ENCODE peak calls at places on chromosomes 5 and 9, in four cellular contexts. E is fibroblast of lung; I is CD8-positive, alpha-beta T cell; J is body of pancreas. L is an unnamed sample. For H3K36me3, the result is how much of the 10 kb centered on the place peaks cover.

GRCh38 chr5:98106116-98107088 is 667.1 kb upstream of the RGMB start:
- DNase-seq in I (no peak), E (peak), J (no peak), L (no peak)

GRCh38 chr9:22742401-22742800 is 295.8 kb downstream of the DMRTA1 start:
- DNase-seq in J (no peak), I (no peak), E (no peak), L (no peak)

GRCh38 chr5:161094411-161094810 is 242.4 kb upstream of the ATP10B start:
- DNase-seq in J (no peak), I (no peak), E (peak), L (no peak)

GRCh38 chr9:126117631-126118030 is 209.0 kb upstream of the MVB12B start:
- DNase-seq in I (no peak), E (no peak), J (no peak), L (no peak)

GRCh38 chr5:73648490-73648889 is 22.5 kb downstream of the ARHGEF28 start:
- DNase-seq in J (no peak), E (no peak), I (no peak), L (no peak)

GRCh38 chr9:30484690-30485089 is 1899.8 kb upstream of the ACO1 start:
- DNase-seq in E (no peak), J (no peak), I (no peak), L (no peak)

GRCh38 chr5:148027505-148027904 is 36.3 kb upstream of the SPINK5 start:
- DNase-seq in I (no peak), J (no peak), E (no peak), L (no peak)

GRCh38 chr5:149474198-149474597 is 77.0 kb downstream of the CSNK1A1 start:
- DNase-seq in E (no peak), I (no peak), J (peak), L (no peak)

GRCh38 chr9:123191660-123192059 is 76.7 kb downstream of the STRBP start:
- DNase-seq in J (no peak), I (no peak), E (no peak), L (no peak)

GRCh38 chr9:135914921-135915320 is 7.6 kb upstream of the CAMSAP1 start:
- DNase-seq in E (peak), I (no peak), J (no peak), L (no peak)
- TF ChIP-seq CTCF in E (no peak), I (no peak), J (no peak), L (no peak)

GRCh38 chr5:17278931-17279330 is 61.5 kb downstream of the BASP1 start:
- DNase-seq in E (no peak), J (no peak), I (no peak), L (no peak)

GRCh38 chr5:17279487-17279886 is 62.1 kb downstream of the BASP1 start:
- DNase-seq in I (no peak), J (no peak), E (no peak), L (no peak)

GRCh38 chr5:17282283-17283120 is 65.1 kb downstream of the BASP1 start:
- DNase-seq in I (no peak), J (no peak), E (no peak), L (no peak)

GRCh38 chr5:17277907-17278306 is 60.5 kb downstream of the BASP1 start:
- DNase-seq in J (no peak), E (no peak), I (no peak), L (no peak)

DNA sequence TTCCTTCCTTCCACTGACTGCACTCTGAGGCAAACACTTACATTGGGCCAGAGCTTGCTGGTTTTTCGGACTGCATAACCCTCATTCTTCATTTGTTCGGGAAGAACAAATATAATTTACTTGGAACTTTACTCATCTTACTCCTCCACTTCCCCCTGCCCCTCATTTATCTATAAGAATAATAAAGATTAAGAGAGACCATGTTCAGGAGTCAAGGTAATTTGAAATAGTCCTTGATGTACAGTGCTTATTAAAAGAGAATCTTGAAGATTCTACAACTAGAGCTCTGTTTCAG is 65.6 kb downstream of the BASP1 start:
- DNase-seq in J (no peak), I (no peak), E (no peak), L (no peak)
- H3K4me3 ChIP-seq in J (no peak), I (no peak), E (no peak), L (no peak)

GRCh38 chr9:76150016-76150415 is 244.2 kb downstream of the RFK start:
- DNase-seq in E (no peak), J (no peak), I (no peak), L (no peak)

GRCh38 chr9:76153372-76153771 is 240.9 kb downstream of the RFK start:
- DNase-seq in E (no peak), J (no peak), I (no peak), L (no peak)

GRCh38 chr9:76153902-76154629 is 240.2 kb downstream of the RFK start:
- DNase-seq in I (no peak), J (no peak), E (no peak), L (no peak)

GRCh38 chr9:76155361-76155760 is 238.9 kb downstream of the RFK start:
- DNase-seq in E (no peak), I (no peak), J (no peak), L (no peak)

DNA sequence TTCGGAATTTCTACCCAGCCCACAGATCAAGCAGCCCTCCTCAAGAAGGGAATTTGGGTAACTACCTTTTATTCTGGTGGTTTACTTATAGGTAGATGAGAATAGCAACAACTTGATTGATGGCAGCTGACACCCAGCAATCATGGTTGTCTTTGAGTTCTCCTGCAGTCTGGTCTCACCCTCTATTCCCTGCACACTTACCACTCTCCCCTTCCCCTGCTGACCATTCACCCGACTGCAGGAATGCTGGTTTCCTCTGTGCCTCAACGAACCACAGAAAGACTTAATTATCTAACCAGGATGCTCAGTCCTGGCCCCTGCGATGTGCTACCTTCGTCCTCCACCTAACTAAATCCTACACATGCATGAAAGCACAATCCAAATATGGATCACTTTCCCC is 243.0 kb downstream of the RFK start:
- DNase-seq in I (no peak), J (no peak), E (no peak), L (no peak)
- H3K36me3 ChIP-seq in I (under half), J (under half), E (under half), L (under half)

DNA sequence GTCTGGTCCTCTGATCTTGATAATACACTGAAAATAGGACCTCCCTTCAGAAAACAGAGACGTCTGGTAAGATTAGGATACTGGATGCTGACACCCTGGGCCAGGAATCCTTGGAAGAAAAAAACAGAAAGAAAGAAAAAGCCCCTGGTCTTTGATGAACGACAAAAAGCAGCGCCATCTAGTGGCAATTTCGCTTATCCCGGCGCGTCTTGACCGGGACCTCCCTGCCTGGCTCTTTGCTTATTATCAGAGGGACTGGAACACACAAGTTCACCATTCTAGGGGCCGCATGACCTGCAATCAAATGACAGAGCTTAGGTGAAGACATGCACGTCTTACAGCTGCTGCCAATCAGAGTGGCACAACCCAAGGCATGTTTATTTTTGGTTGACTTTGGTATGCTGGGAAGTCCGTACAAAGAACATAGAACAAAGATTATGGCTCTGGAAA is 114.9 kb upstream of the NFIB start:
- DNase-seq in I (no peak), E (peak), J (peak), L (no peak)
- TF ChIP-seq CTCF in I (peak), E (peak), J (peak), L (peak)

DNA sequence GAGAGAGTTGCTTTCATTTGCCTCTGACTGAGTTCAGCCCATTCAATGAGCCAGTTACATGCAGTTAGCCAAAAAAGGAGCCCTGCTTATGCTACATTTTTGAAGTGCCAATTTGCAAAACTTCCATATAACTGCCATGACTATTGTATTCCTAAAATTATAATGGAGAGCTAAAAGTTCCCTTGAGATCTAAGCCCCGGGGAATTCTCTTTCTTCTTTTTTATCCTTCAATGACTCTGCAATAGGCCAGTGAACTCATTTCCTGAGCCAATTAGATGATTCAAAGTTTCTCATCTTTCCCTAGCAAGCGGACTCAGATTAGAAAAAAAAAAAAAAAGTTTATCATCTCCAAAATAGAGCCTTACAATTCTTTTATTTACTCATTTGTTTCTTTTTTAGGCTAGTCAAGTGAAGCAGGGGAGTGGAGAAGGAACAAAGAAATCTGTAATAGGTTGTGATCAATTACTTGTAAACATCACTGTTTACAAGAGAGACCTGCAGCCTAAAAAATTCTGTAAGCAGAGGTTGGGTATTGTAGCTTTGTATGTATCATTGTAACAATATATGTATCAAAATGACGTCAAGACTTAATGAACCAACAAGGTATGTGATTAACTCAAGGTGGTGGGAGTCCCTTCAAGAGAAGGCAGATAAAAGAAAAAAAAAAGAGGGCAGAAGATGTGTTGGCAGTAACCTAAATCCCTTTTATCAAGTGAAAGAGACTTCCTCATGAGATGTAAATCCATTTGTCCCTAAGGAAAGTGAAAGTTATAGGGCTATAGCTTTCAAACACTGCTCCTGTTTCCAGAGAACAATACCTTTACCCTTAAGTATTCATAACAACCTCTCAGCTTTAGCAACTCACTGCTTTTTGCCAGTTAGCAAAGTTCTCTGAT is 48.7 kb upstream of the HOMER1 start:
- DNase-seq in I (no peak), E (no peak), J (no peak), L (no peak)
- H3K4me3 ChIP-seq in I (no peak), E (no peak), J (no peak), L (no peak)

L was measured in BJ.